ENCODE peak calls at places on chromosome 7, in nine cellular contexts. N is CD4-positive, alpha-beta memory T cell; Q is Panc1; R is lower lobe of right lung; J is mesenchymal stem cell; C is mammary epithelial cell; P is IMR-90; F is heart right ventricle; L is hepatocyte. D is an unnamed sample. For H3K4me1, the result is how much of the 10 kb centered on the place peaks cover.

GRCh38 chr7:31550432-31550831 is 36.5 kb downstream of the ITPRID1 start:
- DNase-seq in J (no peak), P (no peak), C (no peak), N (no peak), F (no peak), Q (no peak), R (no peak), L (no peak), D (no peak)

GRCh38 chr7:41997151-41997550 is 239.9 kb downstream of the GLI3 start:
- DNase-seq in R (no peak), Q (no peak), F (no peak), J (no peak), C (no peak), L (no peak), P (no peak), N (no peak), D (no peak)

GRCh38 chr7:101162551-101163280 is 2.7 kb downstream of the VGF start:
- DNase-seq in J (peak), C (peak), L (peak), N (no peak), R (peak), P (peak), F (peak), Q (no peak), D (peak)

GRCh38 chr7:133699390-133699789 is 427.8 kb upstream of the LRGUK start:
- DNase-seq in R (no peak), L (no peak), P (no peak), N (no peak), C (no peak), J (no peak), Q (no peak), F (no peak), D (no peak)

GRCh38 chr7:1513657-1514095 is 9.5 kb upstream of the INTS1 start:
- DNase-seq in P (no peak), R (no peak), L (no peak), Q (no peak), J (no peak), F (peak), C (no peak), N (no peak), D (no peak)

GRCh38 chr7:155299539-155300202 is 2.0 kb downstream of the INSIG1 start:
- DNase-seq in P (no peak), J (peak), F (no peak), R (no peak), C (peak), Q (no peak), N (no peak), L (peak), D (no peak)

GRCh38 chr7:151696738-151697514 is 177.2 kb upstream of the RHEB start:
- DNase-seq in J (no peak), P (no peak), F (no peak), Q (no peak), C (peak), N (no peak), L (peak), R (no peak), D (peak)

GRCh38 chr7:36852017-36852416 is 127.7 kb upstream of the AOAH start:
- DNase-seq in R (no peak), Q (no peak), C (no peak), F (no peak), L (no peak), P (no peak), N (no peak), J (no peak), D (no peak)

GRCh38 chr7:81236560-81236959 is 317.7 kb upstream of the SEMA3C start:
- DNase-seq in Q (no peak), L (no peak), R (no peak), C (no peak), N (no peak), J (no peak), P (no peak), F (no peak), D (no peak)

GRCh38 chr7:80150621-80151273 is 16.1 kb downstream of the GNAI1 start:
- DNase-seq in L (no peak), R (no peak), C (peak), N (no peak), P (peak), J (peak), Q (no peak), F (no peak), D (no peak)

GRCh38 chr7:159108491-159108890 is 36.2 kb downstream of the VIPR2 start:
- DNase-seq in L (no peak), P (no peak), N (no peak), Q (no peak), R (peak), F (no peak), C (no peak), J (no peak), D (no peak)

GRCh38 chr7:231858-232246 is 39.5 kb downstream of the FAM20C start:
- DNase-seq in F (no peak), N (no peak), J (no peak), R (no peak), Q (no peak), P (no peak), L (no peak), C (no peak), D (no peak)

GRCh38 chr7:150325901-150326300 is 2.6 kb upstream of the ACTR3C start:
- DNase-seq in Q (no peak), P (no peak), N (no peak), J (no peak), F (no peak), L (no peak), R (no peak), C (no peak), D (no peak)

GRCh38 chr7:1562126-1562525 is 6.1 kb upstream of the TMEM184A start:
- DNase-seq in P (no peak), C (no peak), L (no peak), R (no peak), F (no peak), N (no peak), J (no peak), Q (no peak), D (no peak)

GRCh38 chr7:36814311-36814710 is 90.0 kb upstream of the AOAH start:
- DNase-seq in F (no peak), P (no peak), C (no peak), N (no peak), L (no peak), J (no peak), R (no peak), Q (no peak), D (no peak)

GRCh38 chr7:78221961-78222751 is 423.6 kb downstream of the PHTF2 start:
- DNase-seq in Q (no peak), R (no peak), P (peak), C (no peak), J (peak), N (no peak), L (no peak), F (no peak), D (no peak)

GRCh38 chr7:19116121-19117080 is 1.0 kb downstream of the TWIST1 start:
- DNase-seq in Q (no peak), F (peak), J (peak), R (no peak), N (no peak), C (peak), L (no peak), P (peak), D (no peak)

GRCh38 chr7:112147752-112148435 is 58.3 kb downstream of the DOCK4 start:
- DNase-seq in F (no peak), P (no peak), L (no peak), Q (no peak), N (no peak), C (no peak), R (no peak), J (no peak), D (no peak)
- H3K27ac ChIP-seq in F (no peak), P (no peak), L (no peak), Q (no peak), N (no peak), C (no peak), R (no peak), J (no peak), D (no peak)

GRCh38 chr7:2586326-2587020 is 27.7 kb downstream of the IQCE start:
- DNase-seq in N (no peak), Q (no peak), P (no peak), J (no peak), C (no peak), F (no peak), L (no peak), R (no peak), D (no peak)

GRCh38 chr7:2585446-2585845 is 26.7 kb downstream of the IQCE start:
- DNase-seq in Q (no peak), J (no peak), F (no peak), N (no peak), P (no peak), L (no peak), R (no peak), C (no peak), D (no peak)

GRCh38 chr7:2587134-2587533 is 28.4 kb downstream of the IQCE start:
- DNase-seq in Q (no peak), N (no peak), R (no peak), J (no peak), C (no peak), F (no peak), L (no peak), P (no peak), D (no peak)

GRCh38 chr7:2582006-2582735 is 23.4 kb downstream of the IQCE start:
- DNase-seq in N (no peak), J (no peak), P (no peak), C (no peak), Q (no peak), L (no peak), F (no peak), R (no peak), D (no peak)

GRCh38 chr7:2583798-2584580 is 25.2 kb downstream of the IQCE start:
- DNase-seq in J (no peak), L (no peak), P (no peak), R (no peak), Q (no peak), N (no peak), C (no peak), F (no peak), D (no peak)
- H3K4me3 ChIP-seq in J (no peak), L (no peak), P (no peak), R (no peak), Q (no peak), N (no peak), C (no peak), F (no peak), D (no peak)

DNA sequence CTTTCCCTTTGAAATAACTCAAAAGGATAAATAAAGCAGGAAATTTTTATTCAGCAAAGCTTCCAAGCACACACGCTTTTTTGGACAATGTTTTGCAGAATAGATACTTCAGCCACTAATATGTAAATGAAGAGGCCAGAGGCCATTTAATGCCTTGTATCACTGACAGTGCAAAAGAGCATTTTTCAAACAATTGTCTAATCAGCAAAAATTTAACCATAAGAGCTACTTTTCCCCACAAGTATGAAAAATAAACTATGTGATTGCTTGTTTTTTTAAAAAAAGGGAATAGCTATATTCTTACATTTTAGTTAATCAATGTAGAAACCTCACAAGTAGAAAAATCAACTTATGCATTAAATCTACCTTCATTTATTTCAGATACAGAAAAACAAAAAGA is 99.7 kb downstream of the COL28A1 start:
- DNase-seq in P (no peak), C (no peak), R (no peak), Q (no peak), N (no peak), F (no peak), L (no peak), J (no peak), D (no peak)
- H3K4me1 ChIP-seq in P (under half), C (under half), R (under half), Q (under half), N (under half), F (under half), L (under half), J (under half), D (under half)

GRCh38 chr7:127848241-127848640 is 183.0 kb downstream of the LRRC4 start:
- DNase-seq in L (no peak), Q (no peak), F (no peak), R (no peak), P (no peak), C (no peak), N (no peak), J (no peak), D (no peak)
- H3K27ac ChIP-seq in L (no peak), Q (no peak), F (no peak), R (no peak), P (no peak), C (no peak), N (no peak), J (no peak), D (no peak)